ENCODE peak calls at places on chromosomes 5 and 9, in five cellular contexts. R, A, P, K and L are unnamed samples.

GRCh38 chr5:1343931-1344901 is 683 bp downstream of the CLPTM1L start:
- DNase-seq in A (peak), K (peak), P (no peak), R (peak), L (peak)

GRCh38 chr5:179128976-179129375 is 68.8 kb downstream of the ZNF354C start:
- DNase-seq in A (no peak), R (no peak), K (no peak), P (peak), L (no peak)

GRCh38 chr9:35903049-35903448 is 3.0 kb upstream of the HRCT1 start:
- DNase-seq in R (peak), K (peak), A (peak), P (no peak), L (peak)

GRCh38 chr9:93245437-93245970 is 61.6 kb downstream of the WNK2 start:
- DNase-seq in P (no peak), R (no peak), A (no peak), K (no peak), L (no peak)

GRCh38 chr9:19232830-19233194 is 2.3 kb downstream of the DENND4C start:
- DNase-seq in K (peak), R (no peak), P (no peak), A (peak), L (peak)

GRCh38 chr9:126232461-126232860 is 94.2 kb upstream of the MVB12B start:
- DNase-seq in K (no peak), A (no peak), P (no peak), R (no peak), L (no peak)

GRCh38 chr9:98180996-98181395 is 11.4 kb downstream of the CORO2A start:
- DNase-seq in R (no peak), A (no peak), P (no peak), K (no peak), L (no peak)

GRCh38 chr9:92963831-92964606 is 16.7 kb downstream of the FGD3 start:
- DNase-seq in P (peak), A (no peak), R (no peak), K (peak), L (peak)

GRCh38 chr5:107951322-107951721 is 280.6 kb upstream of the EFNA5 start:
- DNase-seq in P (no peak), K (no peak), A (no peak), R (no peak), L (no peak)

GRCh38 chr9:100498592-100498991 is 25.6 kb downstream of the TMEFF1 start:
- DNase-seq in R (no peak), P (no peak), K (no peak), A (no peak), L (no peak)

GRCh38 chr9:79574716-79575242 is 3.0 kb downstream of the TLE4 start:
- DNase-seq in A (no peak), P (no peak), R (no peak), K (no peak), L (no peak)

GRCh38 chr5:141757402-141757801 is 75.4 kb upstream of the ARAP3 start:
- DNase-seq in K (no peak), A (peak), P (no peak), R (peak), L (no peak)

GRCh38 chr5:1945606-1946005 is 62.9 kb upstream of the IRX4 start:
- DNase-seq in A (no peak), K (no peak), R (no peak), P (peak), L (no peak)

GRCh38 chr5:127012933-127013332 is 17.4 kb downstream of the MARCHF3 start:
- DNase-seq in A (peak), K (no peak), R (no peak), P (no peak), L (no peak)

GRCh38 chr5:33539192-33539591 is 98.4 kb downstream of the TARS1 start:
- DNase-seq in R (no peak), P (no peak), K (no peak), A (no peak), L (no peak)

GRCh38 chr9:30574355-30575151 is 1809.9 kb upstream of the ACO1 start:
- DNase-seq in A (no peak), K (no peak), R (no peak), P (no peak), L (no peak)

GRCh38 chr5:109739741-109740140 is 50.0 kb downstream of the MAN2A1 start:
- DNase-seq in A (peak), P (no peak), R (peak), K (no peak), L (no peak)

GRCh38 chr5:177358333-177358939 is 712 bp downstream of the RGS14 start:
- DNase-seq in K (no peak), P (no peak), R (no peak), A (no peak), L (no peak)

GRCh38 chr5:174281089-174281488 is 235.6 kb downstream of the NSG2 start:
- DNase-seq in K (no peak), P (no peak), A (no peak), R (no peak), L (no peak)

GRCh38 chr9:125861405-125862063 is 114.4 kb downstream of the PBX3 start:
- DNase-seq in K (no peak), R (no peak), A (no peak), P (no peak), L (no peak)

GRCh38 chr9:35748858-35749514 is at the start of the genes GBA2 and RGP1:
- DNase-seq in A (peak), K (peak), R (peak), P (peak), L (peak)

GRCh38 chr9:33129886-33130284 is 37.3 kb downstream of the B4GALT1 start:
- DNase-seq in A (no peak), R (no peak), K (no peak), P (no peak), L (peak)

GRCh38 chr5:174556756-174557155 is 167.6 kb upstream of the MSX2 start:
- DNase-seq in K (no peak), A (no peak), P (no peak), R (no peak), L (no peak)

GRCh38 chr9:38163518-38163917 is 94.5 kb upstream of the SHB start:
- DNase-seq in P (no peak), K (no peak), A (no peak), R (no peak), L (no peak)

GRCh38 chr5:537621-538071 is 13.4 kb upstream of the SLC9A3 start:
- DNase-seq in A (no peak), P (no peak), K (no peak), R (no peak), L (no peak)

GRCh38 chr9:22257026-22257425 is 189.6 kb upstream of the DMRTA1 start:
- DNase-seq in P (no peak), A (no peak), K (no peak), R (no peak), L (no peak)

GRCh38 chr9:101457003-101457402 is 21.4 kb upstream of the ALDOB start:
- DNase-seq in R (no peak), P (no peak), A (no peak), K (peak), L (no peak)

GRCh38 chr9:72579190-72579589 is 57.8 kb downstream of the TMC1 start:
- DNase-seq in A (peak), P (no peak), R (no peak), K (no peak), L (no peak)

GRCh38 chr5:107570805-107571531 is 99.8 kb downstream of the EFNA5 start:
- DNase-seq in K (peak), P (no peak), A (peak), R (no peak), L (peak)

GRCh38 chr9:34267660-34268059 is 61.4 kb downstream of the KIF24 start:
- DNase-seq in P (no peak), A (peak), K (peak), R (no peak), L (no peak)

GRCh38 chr5:67799732-67800234 is 415.8 kb upstream of the PIK3R1 start:
- DNase-seq in A (no peak), P (no peak), K (no peak), R (no peak), L (no peak)

GRCh38 chr5:73796164-73797141 is 170.5 kb downstream of the ARHGEF28 start:
- DNase-seq in P (peak), K (no peak), R (no peak), A (peak), L (peak)

GRCh38 chr5:168472329-168472728 is 13.9 kb upstream of the RARS1 start:
- DNase-seq in A (no peak), R (no peak), P (no peak), K (no peak), L (no peak)
- TF ChIP-seq CTCF in A (no peak), R (no peak), P (no peak), K (no peak), L (no peak)

DNA sequence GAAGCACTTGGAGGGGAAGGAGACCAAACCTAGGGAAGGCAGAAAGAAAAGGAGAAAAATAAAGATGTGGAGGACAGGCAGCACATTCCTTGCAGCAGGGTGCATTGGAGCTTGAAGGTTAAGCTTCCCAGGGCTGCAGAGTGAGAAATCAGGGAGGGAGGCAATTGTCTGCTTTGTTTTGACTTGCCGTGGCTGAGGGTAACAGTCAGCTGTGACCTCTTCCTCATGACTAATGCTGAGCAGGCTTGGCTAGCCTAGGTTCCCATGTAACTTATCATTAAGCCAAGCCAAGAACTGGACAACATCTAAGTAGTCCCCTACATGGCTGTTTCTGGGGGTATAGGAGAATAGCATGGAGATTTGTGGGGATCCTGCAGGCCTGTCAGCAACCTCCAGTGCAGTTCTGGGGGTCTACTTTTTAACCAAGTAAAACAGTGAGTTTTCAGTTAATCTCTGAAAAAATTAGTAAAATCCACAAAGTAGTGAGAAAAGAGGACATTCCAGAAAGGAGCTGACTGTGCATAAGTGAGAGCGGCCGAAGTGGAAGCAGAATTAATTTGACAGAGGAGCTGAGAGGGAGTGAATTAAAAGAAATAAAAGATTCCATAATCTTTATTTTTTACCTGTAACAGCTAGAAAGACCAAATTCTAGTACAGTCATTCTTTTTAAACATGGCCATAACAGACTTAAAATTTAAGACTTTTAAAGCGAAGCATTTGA is 149.0 kb downstream of the SGCD start:
- DNase-seq in K (no peak), A (no peak), P (no peak), R (no peak), L (no peak)
- TF ChIP-seq CTCF in K (no peak), A (no peak), P (no peak), R (no peak), L (no peak)

DNA sequence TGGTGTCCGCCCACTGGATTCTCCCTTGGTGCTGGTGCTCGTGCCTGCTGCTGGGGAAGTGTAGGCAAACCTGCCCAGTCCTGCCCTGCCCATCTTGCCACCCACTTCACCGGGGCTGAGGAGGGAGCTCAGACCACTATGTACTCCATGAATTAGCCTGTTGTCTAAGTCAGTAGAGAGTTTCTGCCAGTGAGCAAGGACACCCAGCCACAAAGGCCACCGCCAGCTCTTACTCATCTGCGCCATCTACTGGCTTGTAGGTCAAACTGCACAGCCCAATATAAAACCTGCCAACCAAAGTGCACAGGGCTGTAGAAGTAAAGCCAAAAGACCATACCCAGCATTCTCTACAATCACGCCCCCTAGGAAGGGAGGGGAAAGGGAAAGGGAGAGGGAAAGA is 102.3 kb downstream of the GLIS3 start:
- DNase-seq in K (peak), R (no peak), P (no peak), A (no peak), L (peak)
- TF ChIP-seq CTCF in K (peak), R (peak), P (peak), A (peak), L (peak)

DNA sequence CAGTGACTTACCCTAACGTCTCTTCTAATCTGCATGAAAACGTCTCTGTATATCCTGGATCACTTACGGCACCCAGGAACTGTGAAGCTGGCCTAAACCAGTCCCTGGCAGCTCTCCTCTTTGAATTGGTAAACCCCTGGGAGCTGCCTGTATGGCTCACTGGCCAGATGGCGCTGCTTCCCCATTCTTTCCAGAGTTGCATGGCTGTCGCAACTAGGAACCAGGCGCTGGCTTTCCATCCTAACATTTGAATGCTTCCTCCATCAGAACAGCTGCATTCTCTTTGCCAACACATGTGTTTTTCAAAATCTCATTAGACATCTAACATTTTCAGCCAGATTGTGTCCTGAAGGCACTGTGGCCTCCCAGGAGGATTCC is 8.0 kb upstream of the PCA3 start:
- DNase-seq in A (no peak), K (no peak), R (peak), P (no peak), L (peak)
- TF ChIP-seq CTCF in A (no peak), K (no peak), R (no peak), P (peak), L (no peak)

GRCh38 chr9:105173306-105173705 is 71.1 kb upstream of the SLC44A1 start:
- DNase-seq in A (no peak), P (no peak), K (no peak), R (no peak), L (no peak)

GRCh38 chr9:105173836-105174235 is 70.6 kb upstream of the SLC44A1 start:
- DNase-seq in K (no peak), R (no peak), P (no peak), A (no peak), L (no peak)

GRCh38 chr9:105171076-105171475 is 73.4 kb upstream of the SLC44A1 start:
- DNase-seq in P (no peak), R (no peak), K (no peak), A (no peak), L (no peak)

GRCh38 chr9:105171589-105171988 is 72.9 kb upstream of the SLC44A1 start:
- DNase-seq in R (no peak), P (no peak), K (no peak), A (no peak), L (no peak)

DNA sequence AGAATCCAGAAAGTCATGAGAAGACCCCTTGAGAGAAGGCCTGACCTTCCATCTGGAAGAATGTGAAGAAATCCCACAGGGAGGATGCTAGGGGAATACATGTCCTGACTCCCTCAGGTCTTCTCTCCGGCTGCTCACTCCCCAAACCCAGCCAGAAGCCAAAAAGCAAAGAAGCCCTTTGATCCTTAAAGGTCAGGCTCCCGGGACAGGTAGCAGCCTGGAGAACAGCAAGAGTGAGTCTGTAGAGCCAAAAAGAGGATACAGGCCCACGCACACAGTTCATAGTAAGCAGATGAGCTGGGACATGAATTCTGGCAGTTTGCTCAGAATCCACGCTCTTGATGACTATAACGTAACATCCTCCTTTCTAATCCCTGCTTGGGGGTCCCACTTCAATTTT is 72.1 kb upstream of the SLC44A1 start:
- DNase-seq in P (no peak), R (no peak), A (no peak), K (no peak), L (no peak)
- TF ChIP-seq CTCF in P (no peak), R (no peak), A (no peak), K (no peak), L (no peak)

DNA sequence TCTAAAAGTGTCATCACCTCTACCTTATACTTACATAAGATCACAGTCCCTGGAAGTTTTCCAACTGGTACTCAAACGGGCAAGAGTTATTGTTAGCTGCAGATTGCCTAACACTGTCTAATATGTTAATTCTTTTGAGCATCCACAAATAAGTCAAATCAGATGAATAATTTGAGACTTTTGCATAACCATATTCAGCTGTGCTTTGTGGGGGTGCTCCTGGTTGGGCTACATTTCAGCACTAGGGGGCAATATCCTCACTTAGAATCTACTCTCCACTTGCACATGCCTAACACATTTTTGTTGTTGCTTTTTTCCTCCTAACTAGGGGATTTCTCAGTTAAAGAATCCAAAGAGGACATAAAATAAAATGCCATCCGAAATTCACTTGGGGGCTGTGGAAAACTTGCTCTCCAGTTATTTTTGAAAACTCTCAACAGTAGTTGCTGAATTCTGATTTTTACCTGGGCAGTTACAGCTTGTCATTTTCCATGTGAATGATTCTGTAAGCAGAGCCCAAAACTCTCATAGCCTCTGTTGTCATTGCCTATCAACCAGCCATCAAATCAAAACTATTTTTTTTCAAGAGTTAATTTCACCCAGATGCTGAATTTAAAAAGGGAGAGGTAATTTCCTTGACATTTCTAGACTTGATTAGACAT is 71.5 kb downstream of the TRIM36 start:
- DNase-seq in K (peak), A (peak), R (peak), P (no peak), L (peak)
- TF ChIP-seq CTCF in K (peak), A (peak), R (peak), P (peak), L (peak)